ENCODE peak calls at places on chromosomes 7 and 10, in six cellular contexts. Y is CD14-positive monocyte, H is PC-9, C is tibial artery, B is epithelial cell of esophagus, P is cardiac muscle cell. A is an unnamed sample.

GRCh38 chr7:121328508-121329459 is at the start of gene WNT16:
- DNase-seq in P (no peak), C (no peak), B (no peak), H (no peak), Y (no peak), A (peak)

GRCh38 chr7:7201583-7202374 is 19.4 kb downstream of the C1GALT1 start:
- DNase-seq in C (no peak), P (no peak), H (peak), Y (no peak), B (peak), A (peak)

GRCh38 chr10:83678850-83679249 is 460.5 kb upstream of the GHITM start:
- DNase-seq in H (no peak), P (no peak), Y (no peak), B (no peak), C (no peak), A (peak)

GRCh38 chr7:134782121-134782623 is 2.7 kb downstream of the CALD1 start:
- DNase-seq in P (peak), Y (no peak), B (peak), H (no peak), C (no peak), A (no peak)

GRCh38 chr7:1736826-1737225 is 66.7 kb downstream of the ELFN1 start:
- DNase-seq in Y (no peak), P (no peak), H (no peak), B (no peak), C (no peak), A (no peak)

GRCh38 chr7:55054252-55054651 is 35.4 kb downstream of the EGFR start:
- DNase-seq in B (peak), P (no peak), H (no peak), C (peak), Y (no peak), A (no peak)

GRCh38 chr7:27992092-27992491 is 188.5 kb downstream of the JAZF1 start:
- DNase-seq in P (no peak), B (no peak), Y (no peak), H (no peak), C (no peak), A (no peak)

GRCh38 chr7:130273081-130273699 is 6.5 kb downstream of the CPA2 start:
- DNase-seq in Y (no peak), H (no peak), B (peak), C (no peak), P (peak), A (no peak)

GRCh38 chr10:1074748-1075358 is 18.7 kb downstream of the WDR37 start:
- DNase-seq in P (peak), C (no peak), Y (no peak), B (peak), H (no peak), A (no peak)

GRCh38 chr10:130913844-130914243 is 397.7 kb downstream of the TCERG1L start:
- DNase-seq in B (no peak), H (no peak), C (no peak), P (no peak), Y (no peak), A (no peak)

GRCh38 chr7:11182736-11183135 is 209.1 kb downstream of the PHF14 start:
- DNase-seq in B (no peak), C (no peak), H (no peak), P (peak), Y (no peak), A (no peak)

GRCh38 chr7:137958593-137959431 is 43.1 kb downstream of the CREB3L2 start:
- DNase-seq in B (no peak), H (peak), C (no peak), Y (no peak), P (no peak), A (no peak)

GRCh38 chr10:70815504-70816219 is at the start of gene SGPL1:
- DNase-seq in H (peak), P (peak), B (peak), Y (peak), C (peak), A (peak)

GRCh38 chr7:111312966-111313365 is 222.0 kb downstream of the LRRN3 start:
- DNase-seq in P (peak), Y (no peak), C (no peak), H (no peak), B (peak), A (no peak)

GRCh38 chr7:144063710-144064109 is 5.9 kb upstream of the OR2A25 start:
- DNase-seq in C (no peak), Y (no peak), P (no peak), H (no peak), B (no peak), A (no peak)
- TF ChIP-seq CTCF in C (no peak), Y (no peak), P (no peak), H (peak), B (peak), A (peak)

GRCh38 chr7:101212014-101212413 is 5.4 kb downstream of the PLOD3 start:
- DNase-seq in H (no peak), Y (no peak), B (no peak), C (no peak), P (no peak), A (no peak)
- TF ChIP-seq CTCF in H (no peak), Y (no peak), B (no peak), C (no peak), P (no peak), A (no peak)

GRCh38 chr10:92822060-92822634 is 26.2 kb upstream of the EXOC6 start:
- DNase-seq in C (no peak), P (peak), Y (no peak), H (peak), B (peak), A (peak)

GRCh38 chr10:92826504-92826903 is 21.8 kb upstream of the EXOC6 start:
- DNase-seq in C (no peak), B (no peak), Y (no peak), P (no peak), H (no peak), A (no peak)

GRCh38 chr10:92826061-92826460 is 22.3 kb upstream of the EXOC6 start:
- DNase-seq in B (no peak), Y (no peak), H (no peak), C (no peak), P (no peak), A (no peak)

GRCh38 chr10:92822964-92823363 is 25.4 kb upstream of the EXOC6 start:
- DNase-seq in B (peak), P (peak), Y (no peak), C (no peak), H (no peak), A (peak)
- TF ChIP-seq CTCF in B (no peak), P (peak), Y (peak), C (no peak), H (no peak), A (no peak)

DNA sequence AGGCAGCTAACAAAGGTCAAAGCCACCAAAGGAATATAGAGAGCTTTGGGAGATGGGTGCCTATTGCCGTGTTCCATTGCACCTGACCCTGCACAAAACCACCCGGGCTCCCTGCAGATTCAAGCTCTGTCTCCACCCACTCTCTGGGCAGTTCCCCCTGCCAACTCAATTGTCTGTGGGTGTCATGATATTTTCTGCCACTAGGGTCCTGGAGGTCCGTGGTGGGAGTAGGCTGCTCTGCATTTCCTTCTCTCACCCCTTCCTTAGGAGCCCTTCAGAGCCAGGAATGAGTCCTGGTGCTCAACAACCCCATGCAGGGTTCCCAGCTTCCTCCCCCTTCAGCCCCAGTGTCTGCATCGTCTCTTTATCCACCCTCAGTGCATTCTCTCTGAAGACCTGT is 34.1 kb downstream of the PNLIPRP2 start:
- DNase-seq in C (no peak), H (no peak), P (no peak), Y (no peak), B (no peak), A (no peak)
- TF ChIP-seq CTCF in C (no peak), H (peak), P (peak), Y (peak), B (peak), A (no peak)

A was measured in GM13977.